ENCODE peak calls at places on chromosomes 16 and 17, in six cellular contexts. S is lung microvascular endothelial cell; W is posterior cingulate gyrus; J is astrocyte of the spinal cord; P is effector CD4-positive, alpha-beta T cell; F is stimulated activated CD4-positive, alpha-beta T cell treated with anti-CD3 and anti-CD28 coated beads, Interleukin-12 subunit alpha, Interleukin-12 subunit beta, amount 100 ng/mL, for 48 hours. U is an unnamed sample.

GRCh38 chr16:6888536-6888935 is 444.1 kb upstream of the RBFOX1 start:
- DNase-seq in S (no peak), W (no peak), J (no peak), P (no peak), F (no peak), U (no peak)

GRCh38 chr17:153851-154250 is 16.5 kb downstream of the SCGB1C2 start:
- DNase-seq in S (no peak), W (no peak), J (no peak), P (no peak), F (no peak), U (no peak)

GRCh38 chr17:50203589-50204345 is 2.3 kb upstream of the COL1A1 start:
- DNase-seq in S (no peak), W (no peak), J (peak; percentile 88), P (no peak), F (no peak), U (no peak)

GRCh38 chr17:78957076-78957475 is 22.6 kb downstream of the LGALS3BP start:
- DNase-seq in S (no peak), W (no peak), J (peak; percentile 74), P (no peak), F (no peak), U (no peak)

GRCh38 chr16:55324491-55325447 is 766 bp downstream of the IRX6 start:
- DNase-seq in S (no peak), W (no peak), J (no peak), P (no peak), F (no peak), U (no peak)

GRCh38 chr16:49012961-49013726 is 268.5 kb downstream of the CBLN1 start:
- DNase-seq in S (no peak), W (peak; percentile 43), J (no peak), P (no peak), F (no peak), U (no peak)

GRCh38 chr17:5912927-5913565 is 157.1 kb upstream of the WSCD1 start:
- DNase-seq in S (no peak), W (peak; percentile 34), J (no peak), P (no peak), F (no peak), U (no peak)

GRCh38 chr17:41308918-41309359 is at the start of gene KRTAP16-1:
- DNase-seq in S (no peak), W (no peak), J (no peak), P (peak; percentile 44), F (peak; percentile 11), U (no peak)

GRCh38 chr16:53973021-53973420 is 269.1 kb downstream of the FTO start:
- DNase-seq in S (no peak), W (no peak), J (no peak), P (no peak), F (no peak), U (no peak)

GRCh38 chr17:56887552-56888467 is 26.0 kb downstream of the TRIM25 start:
- DNase-seq in S (no peak), W (no peak), J (no peak), P (no peak), F (no peak), U (no peak)

GRCh38 chr16:73298562-73298961 is 250.6 kb upstream of the ZFHX3 start:
- DNase-seq in S (peak; percentile 1), W (no peak), J (peak; percentile 11), P (no peak), F (no peak), U (no peak)

GRCh38 chr17:78737332-78737731 is 44.7 kb downstream of the CYTH1 start:
- DNase-seq in S (peak; percentile 53), W (no peak), J (peak; percentile 68), P (no peak), F (no peak), U (no peak)

GRCh38 chr16:49116873-49117272 is 164.8 kb downstream of the CBLN1 start:
- DNase-seq in S (no peak), W (no peak), J (no peak), P (no peak), F (no peak), U (no peak)

GRCh38 chr17:63552211-63552610 is 1.9 kb downstream of the DCAF7 start:
- DNase-seq in S (no peak), W (no peak), J (no peak), P (no peak), F (no peak), U (no peak)

GRCh38 chr17:42227849-42228696 is 33.8 kb upstream of the GHDC start:
- DNase-seq in S (peak; percentile 27), W (no peak), J (no peak), P (no peak), F (no peak), U (no peak)

GRCh38 chr16:11985250-11985649 is 8.7 kb downstream of the SNX29 start:
- DNase-seq in S (no peak), W (no peak), J (no peak), P (no peak), F (no peak), U (no peak)

GRCh38 chr16:68724797-68725196 is 12.3 kb upstream of the CDH1 start:
- DNase-seq in S (no peak), W (no peak), J (no peak), P (no peak), F (no peak), U (no peak)

GRCh38 chr16:59964232-59964924 is 1230.3 kb upstream of the GOT2 start:
- DNase-seq in S (no peak), W (no peak), J (no peak), P (no peak), F (no peak), U (no peak)

GRCh38 chr17:77509089-77509488 is 368.3 kb downstream of the SEC14L1 start:
- DNase-seq in S (no peak), W (no peak), J (no peak), P (no peak), F (no peak), U (no peak)

GRCh38 chr16:15513169-15513568 is 78.8 kb downstream of the BMERB1 start:
- DNase-seq in S (no peak), W (no peak), J (no peak), P (no peak), F (no peak), U (no peak)

GRCh38 chr17:42406602-42407288 is 16.3 kb downstream of the CAVIN1 start:
- DNase-seq in S (no peak), W (no peak), J (no peak), P (no peak), F (no peak), U (no peak)

GRCh38 chr16:1485847-1486496 is 2.8 kb downstream of the PTX4 start:
- DNase-seq in S (no peak), W (no peak), J (no peak), P (no peak), F (no peak), U (no peak)

GRCh38 chr17:59372138-59372751 is 40.8 kb downstream of the YPEL2 start:
- DNase-seq in S (peak; percentile 83), W (no peak), J (peak; percentile 60), P (no peak), F (no peak), U (no peak)

GRCh38 chr16:55331648-55332185 is 7.7 kb downstream of the IRX6 start:
- DNase-seq in S (no peak), W (no peak), J (no peak), P (no peak), F (no peak), U (no peak)

GRCh38 chr17:27848941-27849340 is 44.2 kb downstream of the LYRM9 start:
- DNase-seq in S (no peak), W (no peak), J (no peak), P (no peak), F (no peak), U (no peak)

GRCh38 chr17:78958556-78959191 is 21.0 kb downstream of the LGALS3BP start:
- DNase-seq in S (no peak), W (no peak), J (no peak), P (no peak), F (no peak), U (no peak)

GRCh38 chr17:38322156-38322779 is 21.5 kb downstream of the GPR179 start:
- DNase-seq in S (peak; percentile 43), W (peak; percentile 68), J (peak; percentile 42), P (peak; percentile 65), F (peak; percentile 73), U (peak; percentile 59)

GRCh38 chr16:4915226-4915761 is 21.7 kb downstream of the PPL start:
- DNase-seq in S (no peak), W (no peak), J (peak; percentile 88), P (no peak), F (no peak), U (no peak)

GRCh38 chr17:40538019-40538935 is 27.0 kb downstream of the CCR7 start:
- DNase-seq in S (no peak), W (peak; percentile 37), J (no peak), P (no peak), F (no peak), U (no peak)

GRCh38 chr16:31250782-31251384 is 8.9 kb upstream of the ITGAM start:
- DNase-seq in S (no peak), W (no peak), J (no peak), P (no peak), F (no peak), U (no peak)

GRCh38 chr16:82830944-82831343 is 204.2 kb downstream of the CDH13 start:
- DNase-seq in S (no peak), W (no peak), J (no peak), P (no peak), F (no peak), U (no peak)